ENCODE peak calls at places on chromosome 14, in six cellular contexts. F, N, A, R, X and K are unnamed samples.

GRCh38 chr14:94009767-94010166 is 12.7 kb downstream of the CCDC197 start:
- DNase-seq in X (no peak), N (no peak), R (peak), F (no peak), A (no peak), K (no peak)

GRCh38 chr14:96221841-96222240 is 17.2 kb downstream of the BDKRB2 start:
- DNase-seq in X (no peak), A (no peak), N (no peak), F (no peak), R (no peak), K (no peak)

GRCh38 chr14:75725481-75725880 is 64.4 kb downstream of the TTLL5 start:
- DNase-seq in F (no peak), X (no peak), A (no peak), R (no peak), N (no peak), K (no peak)

GRCh38 chr14:29892327-29892726 is 35.3 kb downstream of the PRKD1 start:
- DNase-seq in N (no peak), R (no peak), F (no peak), X (no peak), A (no peak), K (no peak)

GRCh38 chr14:100108840-100109593 is 43.8 kb downstream of the EVL start:
- DNase-seq in X (no peak), R (no peak), A (no peak), N (no peak), F (no peak), K (no peak)

GRCh38 chr14:65170768-65171251 is 68.5 kb upstream of the MAX start:
- DNase-seq in R (peak), A (no peak), X (peak), F (peak), N (no peak), K (peak)

GRCh38 chr14:71320734-71321555 is 413.7 kb downstream of the PCNX1 start:
- DNase-seq in F (peak), A (no peak), N (no peak), R (no peak), X (peak), K (peak)

GRCh38 chr14:56342419-56342901 is 224.2 kb downstream of the PELI2 start:
- DNase-seq in N (no peak), X (no peak), R (no peak), F (no peak), A (no peak), K (no peak)

GRCh38 chr14:23513005-23513412 is 38.6 kb downstream of the ZFHX2 start:
- DNase-seq in R (no peak), F (no peak), N (no peak), X (no peak), A (no peak), K (no peak)

GRCh38 chr14:76931629-76932402 is 96.7 kb downstream of the IRF2BPL start:
- DNase-seq in A (no peak), N (no peak), X (no peak), F (no peak), R (no peak), K (no peak)

GRCh38 chr14:89797148-89797547 is 157.4 kb downstream of the EFCAB11 start:
- DNase-seq in X (no peak), F (no peak), N (no peak), A (no peak), R (no peak), K (no peak)

GRCh38 chr14:101934751-101935150 is 29.6 kb upstream of the DYNC1H1 start:
- DNase-seq in A (no peak), N (no peak), R (no peak), X (no peak), F (no peak), K (no peak)

GRCh38 chr14:51335521-51335920 is 95.5 kb downstream of the TMX1 start:
- DNase-seq in A (no peak), X (no peak), N (no peak), F (no peak), R (no peak), K (no peak)

GRCh38 chr14:23160924-23161522 is 22.4 kb downstream of the SLC7A8 start:
- DNase-seq in A (no peak), X (peak), F (peak), R (no peak), N (no peak), K (peak)

GRCh38 chr14:23829736-23830474 is 123.7 kb upstream of the DHRS4 start:
- DNase-seq in A (peak), X (peak), N (peak), R (no peak), F (no peak), K (no peak)

GRCh38 chr14:99447739-99448138 is 32.9 kb downstream of the SETD3 start:
- DNase-seq in N (no peak), R (no peak), F (no peak), X (peak), A (no peak), K (no peak)

GRCh38 chr14:101980700-101981099 is 16.3 kb downstream of the DYNC1H1 start:
- DNase-seq in X (no peak), R (peak), F (no peak), N (peak), A (peak), K (no peak)

GRCh38 chr14:65332141-65332871 is 80.2 kb upstream of the FUT8 start:
- DNase-seq in R (no peak), X (no peak), F (no peak), N (no peak), A (no peak), K (no peak)

GRCh38 chr14:64801800-64802199 is 77.9 kb downstream of the SPTB start:
- DNase-seq in N (peak), A (no peak), R (no peak), F (peak), X (peak), K (peak)

GRCh38 chr14:22505751-22506710 is 83.0 kb downstream of the DAD1 start:
- DNase-seq in F (no peak), R (no peak), N (no peak), A (no peak), X (no peak), K (no peak)

GRCh38 chr14:61719344-61720301 is 24.3 kb downstream of the HIF1A start:
- DNase-seq in R (no peak), A (no peak), N (no peak), F (no peak), X (no peak), K (no peak)

GRCh38 chr14:98173291-98173690 is 1098.7 kb downstream of the BCL11B start:
- DNase-seq in X (no peak), F (no peak), A (no peak), R (no peak), N (no peak), K (no peak)

GRCh38 chr14:89241934-89242670 is 174.9 kb downstream of the FOXN3 start:
- DNase-seq in A (no peak), X (no peak), R (no peak), F (no peak), N (no peak), K (no peak)

GRCh38 chr14:102591372-102591943 is 991 bp upstream of the RCOR1 start:
- DNase-seq in A (no peak), F (peak), R (no peak), X (peak), N (no peak), K (peak)

GRCh38 chr14:75350505-75351060 is 72.0 kb downstream of the FOS start:
- DNase-seq in X (peak), N (no peak), R (no peak), A (no peak), F (no peak), K (no peak)

GRCh38 chr14:61512508-61512907 is 182.8 kb upstream of the HIF1A start:
- DNase-seq in N (no peak), F (no peak), X (no peak), R (no peak), A (no peak), K (no peak)

GRCh38 chr14:64638625-64639024 is 65.6 kb upstream of the PLEKHG3 start:
- DNase-seq in A (no peak), F (no peak), R (no peak), X (no peak), N (no peak), K (no peak)

GRCh38 chr14:65015391-65015790 is 28.7 kb downstream of the FNTB start:
- DNase-seq in F (no peak), N (no peak), X (no peak), A (no peak), R (no peak), K (no peak)

GRCh38 chr14:60652674-60653387 is 3.6 kb upstream of the SIX1 start:
- DNase-seq in X (peak), A (no peak), N (no peak), R (no peak), F (no peak), K (peak)

GRCh38 chr14:61475316-61475715 is 153.9 kb downstream of the PRKCH start:
- DNase-seq in A (peak), R (no peak), X (peak), N (peak), F (no peak), K (no peak)

GRCh38 chr14:91358654-91359210 is 58.9 kb downstream of the CCDC88C start:
- DNase-seq in F (no peak), A (no peak), R (no peak), X (no peak), N (no peak), K (no peak)

GRCh38 chr14:36238666-36239363 is 62.3 kb upstream of the PTCSC3 start:
- DNase-seq in R (no peak), A (no peak), N (no peak), F (no peak), X (no peak), K (no peak)

GRCh38 chr14:36243183-36243582 is 66.7 kb upstream of the PTCSC3 start:
- DNase-seq in F (no peak), N (no peak), X (no peak), A (no peak), R (no peak), K (no peak)

GRCh38 chr14:36245223-36245622 is 68.7 kb upstream of the PTCSC3 start:
- DNase-seq in R (no peak), A (no peak), X (no peak), F (no peak), N (no peak), K (no peak)

DNA sequence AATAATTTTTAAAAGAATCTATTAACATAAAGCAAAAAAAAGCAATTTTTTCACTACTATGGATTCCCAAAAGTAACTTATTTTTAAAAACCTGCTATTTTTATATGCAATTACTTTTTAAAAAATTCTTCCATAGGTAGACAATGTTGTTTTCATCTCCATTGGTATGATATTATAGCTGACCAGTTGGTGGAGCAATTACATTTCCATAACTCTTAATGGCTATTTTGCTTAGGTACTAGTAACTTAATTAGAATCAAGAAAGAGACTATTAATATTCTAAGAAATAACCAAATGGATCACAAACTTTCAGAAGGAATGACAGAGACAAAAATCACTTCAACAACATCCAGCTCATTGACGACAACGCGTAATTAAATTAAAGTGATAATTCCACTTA is 64.7 kb upstream of the PTCSC3 start:
- DNase-seq in X (peak), N (no peak), A (no peak), F (no peak), R (no peak), K (no peak)
- TF ChIP-seq CTCF in X (peak), N (peak), A (peak), F (no peak), R (no peak), K (no peak)

GRCh38 chr14:53723221-53723620 is 233.4 kb downstream of the BMP4 start:
- DNase-seq in X (no peak), N (no peak), A (no peak), F (no peak), R (no peak), K (no peak)
- TF ChIP-seq SP1 in X (no peak), N (no peak), A (no peak), F (no peak), R (no peak), K (no peak)

DNA sequence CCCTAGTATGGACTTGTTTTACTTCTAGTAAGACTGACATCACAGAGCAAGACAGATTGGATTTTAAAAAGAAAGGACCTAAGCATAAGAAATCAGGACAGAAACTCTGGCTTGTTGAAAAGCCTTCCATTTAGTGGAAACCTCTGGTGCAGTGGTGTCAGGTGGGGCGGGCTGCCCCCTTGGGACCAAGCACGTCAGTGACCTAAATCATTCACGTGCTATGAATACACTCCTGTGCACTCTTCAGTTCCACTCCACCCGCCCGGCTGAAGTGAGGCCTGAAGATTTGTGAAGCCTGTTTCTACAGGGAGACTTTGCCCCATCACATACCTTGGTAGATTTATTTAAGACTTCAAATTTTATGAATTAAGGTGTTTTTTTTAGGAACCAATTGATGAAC is 58.2 kb upstream of the STRN3 start:
- DNase-seq in R (no peak), N (peak), F (no peak), X (peak), A (no peak), K (no peak)
- TF ChIP-seq CTCF in R (peak), N (peak), F (peak), X (peak), A (no peak), K (no peak)

GRCh38 chr14:105089746-105090492 is 24.7 kb upstream of the GPR132 start:
- DNase-seq in A (no peak), R (no peak), X (no peak), N (no peak), F (no peak), K (no peak)
- TF ChIP-seq SP1 in A (no peak), R (no peak), X (no peak), N (no peak), F (no peak), K (no peak)

GRCh38 chr14:67411820-67412421 is at the start of gene PLEK2:
- DNase-seq in R (no peak), X (no peak), A (peak), N (no peak), F (peak), K (peak)

GRCh38 chr14:67416810-67417209 is 4.8 kb upstream of the PLEK2 start:
- DNase-seq in R (no peak), A (no peak), N (no peak), F (no peak), X (no peak), K (no peak)

GRCh38 chr14:67416085-67416484 is 4.1 kb upstream of the PLEK2 start:
- DNase-seq in F (no peak), R (no peak), X (peak), N (no peak), A (no peak), K (no peak)

GRCh38 chr14:67411375-67411774 is 590 bp downstream of the PLEK2 start:
- DNase-seq in N (no peak), R (no peak), F (no peak), A (no peak), X (no peak), K (no peak)

GRCh38 chr14:67413806-67414769 is 2.1 kb upstream of the PLEK2 start:
- DNase-seq in A (peak), F (no peak), R (no peak), N (peak), X (peak), K (no peak)
- TF ChIP-seq CTCF in A (no peak), F (no peak), R (no peak), N (no peak), X (no peak), K (no peak)

GRCh38 chr14:85195872-85196477 is 334.0 kb upstream of the FLRT2 start:
- DNase-seq in F (no peak), A (no peak), R (no peak), N (no peak), X (no peak), K (no peak)
- TF ChIP-seq SP1 in F (no peak), A (no peak), R (no peak), N (no peak), X (no peak), K (no peak)

DNA sequence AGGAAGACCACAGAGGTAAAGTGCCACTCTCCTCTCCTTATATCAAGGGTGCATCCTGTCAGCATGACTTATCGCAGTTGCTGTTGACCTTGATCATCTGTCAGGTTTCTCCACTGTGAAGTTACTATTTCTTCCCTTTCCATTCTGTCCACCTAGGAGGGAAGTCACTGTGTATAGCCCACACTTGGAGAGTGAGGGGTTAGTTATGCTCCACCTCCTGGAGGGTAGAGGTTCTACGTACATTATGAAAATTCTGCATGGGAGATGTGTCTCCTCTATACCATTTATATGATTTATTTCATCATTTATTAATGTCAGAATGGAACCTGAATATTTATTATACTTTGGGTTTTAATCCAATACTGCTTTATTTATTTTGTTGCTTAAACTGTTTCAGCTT is 40.2 kb upstream of the SMOC1 start:
- DNase-seq in N (no peak), A (no peak), F (no peak), R (no peak), X (no peak), K (no peak)
- TF ChIP-seq CTCF in N (no peak), A (no peak), F (no peak), R (no peak), X (no peak), K (no peak)

DNA sequence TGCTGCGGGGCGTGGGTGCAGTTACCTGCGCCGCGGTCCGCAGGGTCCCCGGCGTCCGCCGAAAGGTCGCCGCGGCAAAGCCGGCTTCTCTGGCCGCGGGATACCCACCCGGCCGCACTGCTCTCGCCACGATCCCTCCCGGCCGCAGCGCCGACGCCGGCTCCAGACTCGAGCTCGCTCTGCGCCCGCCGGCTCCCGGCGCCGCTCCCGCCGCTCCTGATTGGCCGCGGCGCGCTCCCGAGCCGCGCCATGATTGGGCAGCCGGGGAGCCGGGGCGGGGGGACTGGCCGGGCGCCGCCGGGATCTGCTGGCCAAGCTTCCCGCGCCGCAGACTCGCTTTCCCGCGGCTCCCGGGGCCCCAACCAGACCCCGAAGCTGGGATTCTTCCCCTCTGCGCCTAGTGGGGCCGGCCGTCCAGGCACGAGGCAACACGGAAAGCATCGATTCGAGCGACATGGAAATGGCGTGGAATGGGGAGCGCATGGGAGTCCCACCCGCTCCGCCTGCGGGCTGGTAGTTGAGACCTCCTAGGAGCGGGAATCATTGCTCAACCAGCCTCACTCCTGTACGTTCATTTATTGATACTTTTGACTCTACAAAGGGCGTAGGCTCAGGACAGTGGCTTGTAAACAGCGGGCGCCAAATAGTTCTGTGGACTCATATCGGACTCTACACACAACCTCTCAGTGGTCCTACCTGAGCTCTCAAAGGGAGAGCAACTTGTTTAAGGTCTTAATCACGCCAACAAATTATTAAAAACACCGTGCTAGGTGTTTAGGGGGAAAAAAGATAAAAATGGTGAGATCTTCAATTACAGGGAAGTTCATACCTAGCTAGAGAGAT is 36.4 kb upstream of the STON2 start:
- DNase-seq in X (peak), A (peak), R (no peak), N (peak), F (peak), K (peak)
- TF ChIP-seq SP1 in X (no peak), A (no peak), R (no peak), N (no peak), F (peak), K (peak)

DNA sequence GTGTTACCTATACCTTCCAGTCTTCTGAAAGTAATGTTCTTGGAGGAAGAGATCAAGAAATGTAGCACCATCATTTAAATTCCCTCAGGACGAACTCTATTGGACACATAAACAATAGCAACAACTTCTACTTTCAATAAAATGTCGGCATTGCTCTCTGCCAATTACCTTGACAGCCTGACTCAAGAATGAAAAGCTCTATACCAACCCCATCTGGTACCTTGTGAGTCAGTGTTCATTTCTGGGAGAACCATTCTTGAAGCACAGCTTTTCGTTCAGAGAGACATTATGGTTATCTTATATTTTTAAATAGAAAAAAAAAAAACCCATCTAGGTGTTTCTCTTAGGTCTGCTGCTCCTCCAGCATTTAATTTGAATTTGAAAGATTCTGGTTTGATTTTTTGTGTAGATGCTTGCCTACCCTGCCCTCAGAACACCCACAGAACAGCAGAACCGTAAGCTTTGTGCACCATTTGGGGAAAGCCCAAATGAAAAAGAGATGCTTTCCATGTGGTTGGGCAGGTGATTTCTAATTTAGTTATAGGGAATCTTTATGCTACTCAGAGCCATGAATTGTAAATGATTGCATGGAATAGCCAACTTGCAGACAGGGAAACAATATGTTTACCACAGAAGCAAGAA is 156.0 kb downstream of the SAMD4A start:
- DNase-seq in F (no peak), N (peak), A (no peak), X (peak), R (no peak), K (no peak)
- TF ChIP-seq CTCF in F (no peak), N (peak), A (peak), X (peak), R (peak), K (no peak)